ENCODE peak calls at places on chromosomes 16 and 17, in nine cellular contexts. One of them, this sample, is unnamed. For H3K4me1, the result is how much of the 10 kb centered on the place peaks cover.

GRCh38 chr16:57341441-57342303 is 16.9 kb upstream of the CCL22 start:
- DNase-seq in GM23338: no peak
- DNase-seq in ovary: no peak
- DNase-seq in body of pancreas: peak
- DNase-seq in uterus: no peak
- DNase-seq in CD8-positive, alpha-beta T cell: no peak
- DNase-seq in tibial nerve: peak
- DNase-seq in GM12878: no peak
- DNase-seq in right cardiac atrium: no peak
- DNase-seq in this sample: peak

GRCh38 chr16:72972878-72973571 is 74.9 kb downstream of the ZFHX3 start:
- DNase-seq in GM23338: no peak
- DNase-seq in ovary: no peak
- DNase-seq in body of pancreas: no peak
- DNase-seq in uterus: no peak
- DNase-seq in CD8-positive, alpha-beta T cell: no peak
- DNase-seq in tibial nerve: no peak
- DNase-seq in GM12878: no peak
- DNase-seq in right cardiac atrium: no peak
- DNase-seq in this sample: no peak

GRCh38 chr16:4962716-4963115 is 4.6 kb downstream of the SEC14L5 start:
- DNase-seq in GM23338: no peak
- DNase-seq in ovary: no peak
- DNase-seq in body of pancreas: no peak
- DNase-seq in uterus: no peak
- DNase-seq in CD8-positive, alpha-beta T cell: no peak
- DNase-seq in tibial nerve: no peak
- DNase-seq in GM12878: no peak
- DNase-seq in right cardiac atrium: no peak
- DNase-seq in this sample: no peak

GRCh38 chr17:21280081-21280518 is 4.4 kb upstream of the MAP2K3 start:
- DNase-seq in GM23338: peak
- DNase-seq in ovary: peak
- DNase-seq in body of pancreas: peak
- DNase-seq in uterus: peak
- DNase-seq in CD8-positive, alpha-beta T cell: peak
- DNase-seq in tibial nerve: peak
- DNase-seq in GM12878: peak
- DNase-seq in right cardiac atrium: peak
- DNase-seq in this sample: peak

GRCh38 chr17:32281011-32281451 is 15.4 kb downstream of the RHBDL3 start:
- DNase-seq in GM23338: peak
- DNase-seq in ovary: no peak
- DNase-seq in body of pancreas: peak
- DNase-seq in uterus: peak
- DNase-seq in CD8-positive, alpha-beta T cell: no peak
- DNase-seq in tibial nerve: peak
- DNase-seq in GM12878: no peak
- DNase-seq in right cardiac atrium: peak
- DNase-seq in this sample: peak

GRCh38 chr16:85986931-85987749 is 88.2 kb downstream of the IRF8 start:
- DNase-seq in GM23338: peak
- DNase-seq in ovary: no peak
- DNase-seq in body of pancreas: no peak
- DNase-seq in uterus: no peak
- DNase-seq in CD8-positive, alpha-beta T cell: peak
- DNase-seq in tibial nerve: no peak
- DNase-seq in GM12878: no peak
- DNase-seq in right cardiac atrium: no peak
- DNase-seq in this sample: no peak

GRCh38 chr16:23711785-23712184 is 1.2 kb downstream of the ERN2 start:
- DNase-seq in GM23338: no peak
- DNase-seq in ovary: no peak
- DNase-seq in body of pancreas: no peak
- DNase-seq in uterus: no peak
- DNase-seq in CD8-positive, alpha-beta T cell: no peak
- DNase-seq in tibial nerve: no peak
- DNase-seq in GM12878: no peak
- DNase-seq in right cardiac atrium: no peak
- DNase-seq in this sample: no peak

GRCh38 chr17:37743875-37744632 is 805 bp downstream of the HNF1B start:
- DNase-seq in GM23338: peak
- DNase-seq in ovary: no peak
- DNase-seq in body of pancreas: peak
- DNase-seq in uterus: no peak
- DNase-seq in CD8-positive, alpha-beta T cell: no peak
- DNase-seq in tibial nerve: no peak
- DNase-seq in GM12878: no peak
- DNase-seq in right cardiac atrium: no peak
- DNase-seq in this sample: peak

GRCh38 chr17:45123930-45124796 is 8.2 kb downstream of the PLCD3 start:
- DNase-seq in GM23338: peak
- DNase-seq in ovary: peak
- DNase-seq in body of pancreas: peak
- DNase-seq in uterus: peak
- DNase-seq in CD8-positive, alpha-beta T cell: no peak
- DNase-seq in tibial nerve: no peak
- DNase-seq in GM12878: no peak
- DNase-seq in right cardiac atrium: peak
- DNase-seq in this sample: peak

GRCh38 chr17:75105269-75106080 is 4.3 kb upstream of the ARMC7 start:
- DNase-seq in GM23338: peak
- DNase-seq in ovary: no peak
- DNase-seq in body of pancreas: peak
- DNase-seq in uterus: no peak
- DNase-seq in CD8-positive, alpha-beta T cell: no peak
- DNase-seq in tibial nerve: no peak
- DNase-seq in GM12878: no peak
- DNase-seq in right cardiac atrium: peak
- DNase-seq in this sample: peak

GRCh38 chr17:43701318-43701743 is 39.6 kb upstream of the MEOX1 start:
- DNase-seq in GM23338: no peak
- DNase-seq in ovary: no peak
- DNase-seq in body of pancreas: peak
- DNase-seq in uterus: no peak
- DNase-seq in CD8-positive, alpha-beta T cell: peak
- DNase-seq in tibial nerve: no peak
- DNase-seq in GM12878: peak
- DNase-seq in right cardiac atrium: no peak
- DNase-seq in this sample: no peak

GRCh38 chr17:77863814-77864161 is 94.7 kb upstream of the TNRC6C start:
- DNase-seq in GM23338: no peak
- DNase-seq in ovary: peak
- DNase-seq in body of pancreas: no peak
- DNase-seq in uterus: no peak
- DNase-seq in CD8-positive, alpha-beta T cell: no peak
- DNase-seq in tibial nerve: no peak
- DNase-seq in GM12878: no peak
- DNase-seq in right cardiac atrium: peak
- DNase-seq in this sample: no peak

GRCh38 chr17:64262422-64263260 is at the start of gene TEX2:
- DNase-seq in GM23338: peak
- DNase-seq in ovary: peak
- DNase-seq in body of pancreas: peak
- DNase-seq in uterus: peak
- DNase-seq in CD8-positive, alpha-beta T cell: peak
- DNase-seq in tibial nerve: peak
- DNase-seq in GM12878: no peak
- DNase-seq in right cardiac atrium: peak
- DNase-seq in this sample: peak

GRCh38 chr17:33178641-33179040 is 114.5 kb downstream of the ASIC2 start:
- DNase-seq in GM23338: no peak
- DNase-seq in ovary: no peak
- DNase-seq in body of pancreas: no peak
- DNase-seq in uterus: no peak
- DNase-seq in CD8-positive, alpha-beta T cell: no peak
- DNase-seq in tibial nerve: no peak
- DNase-seq in GM12878: no peak
- DNase-seq in right cardiac atrium: no peak
- DNase-seq in this sample: no peak

GRCh38 chr17:3529817-3530741 is 27.5 kb downstream of the TRPV3 start:
- DNase-seq in GM23338: peak
- DNase-seq in ovary: peak
- DNase-seq in body of pancreas: peak
- DNase-seq in uterus: no peak
- DNase-seq in CD8-positive, alpha-beta T cell: no peak
- DNase-seq in tibial nerve: peak
- DNase-seq in GM12878: no peak
- DNase-seq in right cardiac atrium: peak
- DNase-seq in this sample: peak

GRCh38 chr17:49397586-49397985 is 17.1 kb downstream of the PHB1 start:
- DNase-seq in GM23338: no peak
- DNase-seq in ovary: no peak
- DNase-seq in body of pancreas: no peak
- DNase-seq in uterus: no peak
- DNase-seq in CD8-positive, alpha-beta T cell: no peak
- DNase-seq in tibial nerve: no peak
- DNase-seq in GM12878: no peak
- DNase-seq in right cardiac atrium: no peak
- DNase-seq in this sample: no peak

GRCh38 chr16:1026057-1026783 is 44.6 kb downstream of the SOX8 start:
- DNase-seq in GM23338: no peak
- DNase-seq in ovary: no peak
- DNase-seq in body of pancreas: no peak
- DNase-seq in uterus: no peak
- DNase-seq in CD8-positive, alpha-beta T cell: no peak
- DNase-seq in tibial nerve: no peak
- DNase-seq in GM12878: no peak
- DNase-seq in right cardiac atrium: no peak
- DNase-seq in this sample: no peak

DNA sequence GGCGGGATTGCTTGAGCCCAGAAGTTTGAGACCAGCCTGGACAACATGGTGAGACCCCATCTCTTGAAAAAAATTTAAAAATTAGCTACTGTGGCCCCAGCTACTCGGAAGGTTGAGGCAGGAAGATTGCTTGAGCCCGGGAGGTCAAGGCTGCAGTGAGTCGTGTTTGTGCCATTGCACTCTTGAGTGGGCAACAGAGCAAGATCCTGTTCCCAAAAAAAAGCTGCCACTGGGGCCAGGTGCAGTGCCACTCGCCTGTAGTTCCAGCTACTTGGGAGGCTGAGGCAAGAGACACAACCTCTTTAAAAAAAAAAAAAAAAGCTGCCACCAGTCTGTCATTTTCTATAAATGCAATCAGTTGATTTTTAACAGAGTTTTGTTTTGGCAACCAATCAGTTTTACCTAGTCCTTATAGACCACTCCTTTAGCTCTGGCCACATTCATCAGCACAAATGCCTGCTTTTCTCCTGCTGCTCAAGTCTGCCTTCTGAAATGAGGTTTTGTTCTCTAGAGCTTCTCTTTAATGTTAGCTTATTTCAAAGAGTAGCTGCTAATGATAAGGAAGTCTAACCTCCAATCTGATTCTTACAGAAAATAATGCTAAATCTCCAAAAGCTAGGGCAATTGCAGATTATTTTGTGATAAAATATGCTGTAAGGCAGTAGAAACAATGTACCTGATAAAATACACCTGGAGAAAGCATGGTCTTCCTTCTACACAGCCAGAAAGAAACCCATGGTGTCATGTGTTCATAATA is 64.8 kb downstream of the TUBD1 start:
- DNase-seq in GM23338: no peak
- DNase-seq in ovary: no peak
- DNase-seq in body of pancreas: no peak
- DNase-seq in uterus: no peak
- DNase-seq in CD8-positive, alpha-beta T cell: no peak
- DNase-seq in tibial nerve: no peak
- DNase-seq in GM12878: no peak
- DNase-seq in right cardiac atrium: no peak
- DNase-seq in this sample: no peak
- H3K27ac ChIP-seq in GM23338: no peak
- H3K27ac ChIP-seq in ovary: no peak
- H3K27ac ChIP-seq in body of pancreas: peak
- H3K27ac ChIP-seq in uterus: peak
- H3K27ac ChIP-seq in CD8-positive, alpha-beta T cell: no peak
- H3K27ac ChIP-seq in tibial nerve: peak
- H3K27ac ChIP-seq in GM12878: peak
- H3K27ac ChIP-seq in right cardiac atrium: no peak
- H3K27ac ChIP-seq in this sample: peak

GRCh38 chr17:80263253-80264047 is 2.8 kb downstream of the RNF213 start:
- DNase-seq in GM23338: peak
- DNase-seq in ovary: peak
- DNase-seq in body of pancreas: peak
- DNase-seq in uterus: peak
- DNase-seq in CD8-positive, alpha-beta T cell: peak
- DNase-seq in tibial nerve: peak
- DNase-seq in GM12878: peak
- DNase-seq in right cardiac atrium: peak
- DNase-seq in this sample: peak
- H3K4me1 ChIP-seq in GM23338: under half
- H3K4me1 ChIP-seq in ovary: under half
- H3K4me1 ChIP-seq in body of pancreas: under half
- H3K4me1 ChIP-seq in uterus: under half
- H3K4me1 ChIP-seq in CD8-positive, alpha-beta T cell: half or more
- H3K4me1 ChIP-seq in tibial nerve: under half
- H3K4me1 ChIP-seq in GM12878: under half
- H3K4me1 ChIP-seq in right cardiac atrium: under half
- H3K4me1 ChIP-seq in this sample: under half

DNA sequence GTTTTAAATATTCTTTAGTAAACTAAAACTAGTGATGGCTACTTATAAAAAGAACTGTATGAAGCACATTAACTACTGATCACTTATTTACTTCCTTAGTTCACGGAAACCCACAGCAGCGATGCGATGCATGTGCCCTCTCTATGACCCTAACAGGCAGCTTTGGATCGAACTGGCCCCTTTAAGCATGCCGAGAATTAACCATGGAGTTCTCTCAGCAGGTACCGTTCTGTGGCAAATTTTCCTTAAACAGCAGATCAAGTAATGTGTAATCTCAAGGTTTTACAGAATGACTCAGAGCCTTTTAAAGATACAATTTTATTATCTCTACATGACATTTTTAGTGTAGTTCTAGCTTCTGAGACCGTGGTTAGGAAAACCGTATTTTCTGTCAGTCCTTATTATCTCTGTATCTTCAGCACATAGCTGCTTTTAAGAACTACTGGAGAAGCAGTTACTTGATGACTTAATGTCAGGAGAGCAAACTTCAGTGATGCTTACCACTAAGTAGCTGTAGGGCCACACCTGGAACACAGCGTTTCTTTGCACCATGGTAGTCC is 43.0 kb downstream of the GAN start:
- DNase-seq in GM23338: no peak
- DNase-seq in ovary: no peak
- DNase-seq in body of pancreas: no peak
- DNase-seq in uterus: no peak
- DNase-seq in CD8-positive, alpha-beta T cell: no peak
- DNase-seq in tibial nerve: no peak
- DNase-seq in GM12878: no peak
- DNase-seq in right cardiac atrium: no peak
- DNase-seq in this sample: no peak
- H3K27ac ChIP-seq in GM23338: no peak
- H3K27ac ChIP-seq in ovary: no peak
- H3K27ac ChIP-seq in body of pancreas: no peak
- H3K27ac ChIP-seq in uterus: no peak
- H3K27ac ChIP-seq in CD8-positive, alpha-beta T cell: no peak
- H3K27ac ChIP-seq in tibial nerve: no peak
- H3K27ac ChIP-seq in GM12878: no peak
- H3K27ac ChIP-seq in right cardiac atrium: no peak
- H3K27ac ChIP-seq in this sample: no peak

DNA sequence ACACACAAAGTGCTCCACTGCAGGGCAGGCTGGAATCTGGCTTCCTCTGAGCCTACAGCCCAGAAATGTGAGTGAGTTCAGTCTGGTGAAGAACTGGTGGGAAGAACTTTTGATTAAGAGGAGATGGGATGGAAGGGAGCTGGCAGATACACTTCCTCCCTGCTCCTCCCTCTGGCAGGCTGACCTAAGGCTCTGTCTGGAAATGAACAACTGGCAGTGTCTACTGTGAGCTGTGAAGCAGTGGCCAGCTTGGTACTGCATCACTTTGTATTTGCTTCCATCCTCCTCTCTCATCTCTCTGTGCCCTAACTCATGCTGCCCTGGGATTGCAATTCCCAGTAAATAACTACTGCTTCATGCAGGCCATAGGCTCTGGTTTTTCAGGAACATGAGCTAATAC is 45.6 kb downstream of the MAF start:
- DNase-seq in GM23338: no peak
- DNase-seq in ovary: no peak
- DNase-seq in body of pancreas: no peak
- DNase-seq in uterus: no peak
- DNase-seq in CD8-positive, alpha-beta T cell: no peak
- DNase-seq in tibial nerve: no peak
- DNase-seq in GM12878: no peak
- DNase-seq in right cardiac atrium: no peak
- DNase-seq in this sample: no peak
- H3K4me1 ChIP-seq in GM23338: under half
- H3K4me1 ChIP-seq in ovary: under half
- H3K4me1 ChIP-seq in body of pancreas: under half
- H3K4me1 ChIP-seq in uterus: under half
- H3K4me1 ChIP-seq in CD8-positive, alpha-beta T cell: under half
- H3K4me1 ChIP-seq in tibial nerve: under half
- H3K4me1 ChIP-seq in GM12878: under half
- H3K4me1 ChIP-seq in right cardiac atrium: under half
- H3K4me1 ChIP-seq in this sample: under half